ENCODE peak calls at places on chromosomes 13 and 19, in five cellular contexts. One of them, this sample, is unnamed.
A peak's percentile ranks its signal among the peaks of the same experiment; 100 is the strongest.

GRCh38 chr13:67224148-67224846 is 5.8 kb downstream of the PCDH9 start:
- DNase-seq in T-helper 9 cell: peak; percentile 28
- DNase-seq in hypothalamus: peak; percentile 76
- DNase-seq in ELR: peak; percentile 85
- DNase-seq in naive thymus-derived CD4-positive, alpha-beta T cell: peak; percentile 67
- DNase-seq in this sample: peak; percentile 74

GRCh38 chr19:46944918-46945628 is 74.6 kb upstream of the NPAS1 start:
- DNase-seq in T-helper 9 cell: no peak
- DNase-seq in hypothalamus: peak; percentile 58
- DNase-seq in ELR: no peak
- DNase-seq in naive thymus-derived CD4-positive, alpha-beta T cell: no peak
- DNase-seq in this sample: peak; percentile 33

GRCh38 chr13:33728271-33729037 is 89.5 kb upstream of the RFC3 start:
- DNase-seq in T-helper 9 cell: no peak
- DNase-seq in hypothalamus: no peak
- DNase-seq in ELR: peak; percentile 33
- DNase-seq in naive thymus-derived CD4-positive, alpha-beta T cell: no peak
- DNase-seq in this sample: peak; percentile 26

GRCh38 chr19:13022111-13022858 is 27.0 kb downstream of the NFIX start:
- DNase-seq in T-helper 9 cell: no peak
- DNase-seq in hypothalamus: no peak
- DNase-seq in ELR: peak; percentile 28
- DNase-seq in naive thymus-derived CD4-positive, alpha-beta T cell: no peak
- DNase-seq in this sample: no peak

GRCh38 chr19:46787331-46788100 is 878 bp downstream of the SLC1A5 start:
- DNase-seq in T-helper 9 cell: peak; percentile 29
- DNase-seq in hypothalamus: peak; percentile 11
- DNase-seq in ELR: peak; percentile 79
- DNase-seq in naive thymus-derived CD4-positive, alpha-beta T cell: peak; percentile 30
- DNase-seq in this sample: peak; percentile 58

GRCh38 chr19:29499921-29500590 is 25.7 kb upstream of the VSTM2B start:
- DNase-seq in T-helper 9 cell: no peak
- DNase-seq in hypothalamus: no peak
- DNase-seq in ELR: no peak
- DNase-seq in naive thymus-derived CD4-positive, alpha-beta T cell: no peak
- DNase-seq in this sample: no peak

GRCh38 chr13:76189882-76190519 is 553.9 kb downstream of the LMO7 start:
- DNase-seq in T-helper 9 cell: no peak
- DNase-seq in hypothalamus: no peak
- DNase-seq in ELR: no peak
- DNase-seq in naive thymus-derived CD4-positive, alpha-beta T cell: no peak
- DNase-seq in this sample: no peak

GRCh38 chr13:113991191-113991669 is 17.4 kb upstream of the C13orf46 start:
- DNase-seq in T-helper 9 cell: no peak
- DNase-seq in hypothalamus: no peak
- DNase-seq in ELR: no peak
- DNase-seq in naive thymus-derived CD4-positive, alpha-beta T cell: no peak
- DNase-seq in this sample: no peak

GRCh38 chr13:113102727-113103126 is 2.9 kb upstream of the F7 start:
- DNase-seq in T-helper 9 cell: no peak
- DNase-seq in hypothalamus: no peak
- DNase-seq in ELR: no peak
- DNase-seq in naive thymus-derived CD4-positive, alpha-beta T cell: no peak
- DNase-seq in this sample: no peak

GRCh38 chr19:14704450-14704849 is 14.6 kb downstream of the ZNF333 start:
- DNase-seq in T-helper 9 cell: no peak
- DNase-seq in hypothalamus: no peak
- DNase-seq in ELR: no peak
- DNase-seq in naive thymus-derived CD4-positive, alpha-beta T cell: no peak
- DNase-seq in this sample: no peak

GRCh38 chr13:45678282-45678681 is 23.8 kb upstream of the CBY2 start:
- DNase-seq in T-helper 9 cell: no peak
- DNase-seq in hypothalamus: no peak
- DNase-seq in ELR: no peak
- DNase-seq in naive thymus-derived CD4-positive, alpha-beta T cell: no peak
- DNase-seq in this sample: no peak

GRCh38 chr13:33145667-33146066 is 129.4 kb downstream of the KL start:
- DNase-seq in T-helper 9 cell: no peak
- DNase-seq in hypothalamus: no peak
- DNase-seq in ELR: no peak
- DNase-seq in naive thymus-derived CD4-positive, alpha-beta T cell: no peak
- DNase-seq in this sample: no peak

GRCh38 chr19:47408156-47408938 is 11.0 kb downstream of the MEIS3 start:
- DNase-seq in T-helper 9 cell: no peak
- DNase-seq in hypothalamus: no peak
- DNase-seq in ELR: peak; percentile 19
- DNase-seq in naive thymus-derived CD4-positive, alpha-beta T cell: no peak
- DNase-seq in this sample: no peak

GRCh38 chr19:3249408-3249807 is 24.9 kb downstream of the CELF5 start:
- DNase-seq in T-helper 9 cell: no peak
- DNase-seq in hypothalamus: no peak
- DNase-seq in ELR: peak; percentile 43
- DNase-seq in naive thymus-derived CD4-positive, alpha-beta T cell: no peak
- DNase-seq in this sample: no peak

GRCh38 chr19:48169585-48169973 is 565 bp downstream of the LIG1 start:
- DNase-seq in T-helper 9 cell: peak; percentile 97
- DNase-seq in hypothalamus: peak; percentile 47
- DNase-seq in ELR: peak; percentile 68
- DNase-seq in naive thymus-derived CD4-positive, alpha-beta T cell: peak; percentile 95
- DNase-seq in this sample: peak; percentile 40

GRCh38 chr13:30676672-30677071 is 58.7 kb upstream of the ALOX5AP start:
- DNase-seq in T-helper 9 cell: no peak
- DNase-seq in hypothalamus: no peak
- DNase-seq in ELR: peak; percentile 71
- DNase-seq in naive thymus-derived CD4-positive, alpha-beta T cell: no peak
- DNase-seq in this sample: peak; percentile 59

GRCh38 chr13:84574851-84575250 is 692.6 kb upstream of the SLITRK1 start:
- DNase-seq in T-helper 9 cell: no peak
- DNase-seq in hypothalamus: no peak
- DNase-seq in ELR: peak; percentile 41
- DNase-seq in naive thymus-derived CD4-positive, alpha-beta T cell: no peak
- DNase-seq in this sample: peak; percentile 17

GRCh38 chr13:100694722-100695644 is 20.4 kb upstream of the TMTC4 start:
- DNase-seq in T-helper 9 cell: no peak
- DNase-seq in hypothalamus: no peak
- DNase-seq in ELR: peak; percentile 72
- DNase-seq in naive thymus-derived CD4-positive, alpha-beta T cell: no peak
- DNase-seq in this sample: peak; percentile 64

GRCh38 chr19:46416077-46416709 is 2.8 kb upstream of the CCDC8 start:
- DNase-seq in T-helper 9 cell: no peak
- DNase-seq in hypothalamus: peak; percentile 85
- DNase-seq in ELR: peak; percentile 78
- DNase-seq in naive thymus-derived CD4-positive, alpha-beta T cell: no peak
- DNase-seq in this sample: peak; percentile 51

GRCh38 chr19:1383311-1384084 is at the start of gene NDUFS7:
- DNase-seq in T-helper 9 cell: peak; percentile 94
- DNase-seq in hypothalamus: peak; percentile 97
- DNase-seq in ELR: peak; percentile 93
- DNase-seq in naive thymus-derived CD4-positive, alpha-beta T cell: peak; percentile 100
- DNase-seq in this sample: peak; percentile 89

GRCh38 chr19:4288091-4288777 is 9.2 kb downstream of the SHD start:
- DNase-seq in T-helper 9 cell: no peak
- DNase-seq in hypothalamus: no peak
- DNase-seq in ELR: peak; percentile 19
- DNase-seq in naive thymus-derived CD4-positive, alpha-beta T cell: no peak
- DNase-seq in this sample: no peak

GRCh38 chr13:103002279-103002678 is 63.9 kb downstream of the SLC10A2 start:
- DNase-seq in T-helper 9 cell: no peak
- DNase-seq in hypothalamus: no peak
- DNase-seq in ELR: no peak
- DNase-seq in naive thymus-derived CD4-positive, alpha-beta T cell: no peak
- DNase-seq in this sample: no peak

GRCh38 chr19:48735031-48735615 is 5.3 kb downstream of the RASIP1 start:
- DNase-seq in T-helper 9 cell: no peak
- DNase-seq in hypothalamus: no peak
- DNase-seq in ELR: peak; percentile 73
- DNase-seq in naive thymus-derived CD4-positive, alpha-beta T cell: no peak
- DNase-seq in this sample: no peak

GRCh38 chr19:55546822-55547614 is 1.7 kb upstream of the SBK3 start:
- DNase-seq in T-helper 9 cell: no peak
- DNase-seq in hypothalamus: no peak
- DNase-seq in ELR: peak; percentile 38
- DNase-seq in naive thymus-derived CD4-positive, alpha-beta T cell: no peak
- DNase-seq in this sample: no peak

GRCh38 chr19:32367948-32368536 is 22.6 kb downstream of the ZNF507 start:
- DNase-seq in T-helper 9 cell: no peak
- DNase-seq in hypothalamus: no peak
- DNase-seq in ELR: no peak
- DNase-seq in naive thymus-derived CD4-positive, alpha-beta T cell: no peak
- DNase-seq in this sample: no peak

GRCh38 chr19:23345838-23346237 is 49.4 kb downstream of the ZNF91 start:
- DNase-seq in T-helper 9 cell: no peak
- DNase-seq in hypothalamus: no peak
- DNase-seq in ELR: no peak
- DNase-seq in naive thymus-derived CD4-positive, alpha-beta T cell: no peak
- DNase-seq in this sample: no peak

GRCh38 chr19:49056101-49056901 is 1.2 kb downstream of the CGB7 start:
- DNase-seq in T-helper 9 cell: peak; percentile 28
- DNase-seq in hypothalamus: no peak
- DNase-seq in ELR: peak; percentile 76
- DNase-seq in naive thymus-derived CD4-positive, alpha-beta T cell: peak; percentile 55
- DNase-seq in this sample: peak; percentile 66

GRCh38 chr19:38519168-38519567 is 85.7 kb downstream of the RYR1 start:
- DNase-seq in T-helper 9 cell: no peak
- DNase-seq in hypothalamus: no peak
- DNase-seq in ELR: no peak
- DNase-seq in naive thymus-derived CD4-positive, alpha-beta T cell: no peak
- DNase-seq in this sample: no peak

GRCh38 chr13:63184693-63185092 is 1769.0 kb upstream of the PCDH20 start:
- DNase-seq in T-helper 9 cell: no peak
- DNase-seq in hypothalamus: no peak
- DNase-seq in ELR: peak; percentile 88
- DNase-seq in naive thymus-derived CD4-positive, alpha-beta T cell: no peak
- DNase-seq in this sample: no peak